ENCODE peak calls at places on chromosome 12, in eight cellular contexts. One of them, this sample, is unnamed.

GRCh38 chr12:124372831-124373230 is 77.9 kb downstream of the RFLNA start:
- DNase-seq in mucosa of gallbladder: no peak
- DNase-seq in posterior cingulate gyrus: no peak
- DNase-seq in activated naive CD4-positive, alpha-beta T cell: no peak
- DNase-seq in M059J: no peak
- DNase-seq in omental fat pad: no peak
- DNase-seq in adipocyte: no peak
- DNase-seq in GM19239: no peak
- DNase-seq in this sample: no peak

GRCh38 chr12:118979763-118980406 is 1.5 kb upstream of the SRRM4 start:
- DNase-seq in activated naive CD4-positive, alpha-beta T cell: no peak
- DNase-seq in posterior cingulate gyrus: peak
- DNase-seq in GM19239: peak
- DNase-seq in M059J: peak
- DNase-seq in mucosa of gallbladder: peak
- DNase-seq in adipocyte: peak
- DNase-seq in omental fat pad: no peak
- DNase-seq in this sample: peak

GRCh38 chr12:490260-490659 is 30.5 kb downstream of the B4GALNT3 start:
- DNase-seq in M059J: no peak
- DNase-seq in omental fat pad: no peak
- DNase-seq in activated naive CD4-positive, alpha-beta T cell: no peak
- DNase-seq in adipocyte: no peak
- DNase-seq in posterior cingulate gyrus: no peak
- DNase-seq in mucosa of gallbladder: no peak
- DNase-seq in GM19239: no peak
- DNase-seq in this sample: no peak

GRCh38 chr12:80551897-80552296 is 107.9 kb downstream of the PTPRQ start:
- DNase-seq in omental fat pad: no peak
- DNase-seq in GM19239: no peak
- DNase-seq in activated naive CD4-positive, alpha-beta T cell: no peak
- DNase-seq in mucosa of gallbladder: no peak
- DNase-seq in posterior cingulate gyrus: no peak
- DNase-seq in M059J: peak
- DNase-seq in adipocyte: peak
- DNase-seq in this sample: no peak

GRCh38 chr12:49352351-49352750 is 5.7 kb downstream of the DNAJC22 start:
- DNase-seq in GM19239: no peak
- DNase-seq in omental fat pad: no peak
- DNase-seq in posterior cingulate gyrus: no peak
- DNase-seq in adipocyte: no peak
- DNase-seq in mucosa of gallbladder: no peak
- DNase-seq in M059J: no peak
- DNase-seq in activated naive CD4-positive, alpha-beta T cell: no peak
- DNase-seq in this sample: no peak

GRCh38 chr12:57368349-57369095 is 62.3 kb downstream of the R3HDM2 start:
- DNase-seq in omental fat pad: no peak
- DNase-seq in GM19239: no peak
- DNase-seq in mucosa of gallbladder: peak
- DNase-seq in posterior cingulate gyrus: no peak
- DNase-seq in M059J: no peak
- DNase-seq in activated naive CD4-positive, alpha-beta T cell: no peak
- DNase-seq in adipocyte: no peak
- DNase-seq in this sample: no peak

GRCh38 chr12:83389237-83389996 is 702.7 kb downstream of the TMTC2 start:
- DNase-seq in adipocyte: no peak
- DNase-seq in posterior cingulate gyrus: no peak
- DNase-seq in mucosa of gallbladder: peak
- DNase-seq in GM19239: no peak
- DNase-seq in M059J: no peak
- DNase-seq in omental fat pad: no peak
- DNase-seq in activated naive CD4-positive, alpha-beta T cell: no peak
- DNase-seq in this sample: no peak

GRCh38 chr12:65646127-65646643 is 178.1 kb upstream of the HMGA2 start:
- DNase-seq in GM19239: no peak
- DNase-seq in omental fat pad: no peak
- DNase-seq in posterior cingulate gyrus: no peak
- DNase-seq in M059J: no peak
- DNase-seq in mucosa of gallbladder: no peak
- DNase-seq in activated naive CD4-positive, alpha-beta T cell: no peak
- DNase-seq in adipocyte: no peak
- DNase-seq in this sample: no peak

GRCh38 chr12:47942327-47943230 is 20.8 kb upstream of the TMEM106C start:
- DNase-seq in mucosa of gallbladder: no peak
- DNase-seq in M059J: no peak
- DNase-seq in GM19239: no peak
- DNase-seq in activated naive CD4-positive, alpha-beta T cell: peak
- DNase-seq in adipocyte: no peak
- DNase-seq in omental fat pad: no peak
- DNase-seq in posterior cingulate gyrus: no peak
- DNase-seq in this sample: no peak

GRCh38 chr12:68497112-68497511 is 113.6 kb upstream of the RAP1B start:
- DNase-seq in activated naive CD4-positive, alpha-beta T cell: no peak
- DNase-seq in M059J: no peak
- DNase-seq in posterior cingulate gyrus: no peak
- DNase-seq in adipocyte: no peak
- DNase-seq in GM19239: no peak
- DNase-seq in omental fat pad: no peak
- DNase-seq in mucosa of gallbladder: no peak
- DNase-seq in this sample: no peak

This sample was measured in SW480.